ENCODE peak calls at places on chromosomes 5 and 9, in ten cellular contexts. T, Z, I, G, H, K, Y, V, A and D are unnamed samples.
A peak's percentile ranks its signal among the peaks of the same experiment; 100 is the strongest.

GRCh38 chr9:80061940-80062339 is 490.2 kb downstream of the TLE4 start:
- DNase-seq in T (peak; percentile 11), Z (no peak), I (no peak), G (no peak), H (no peak), K (peak; percentile 30), Y (no peak), V (peak; percentile 47), A (no peak), D (no peak)

GRCh38 chr9:91395553-91396470 is 27.8 kb downstream of the NFIL3 start:
- DNase-seq in T (no peak), Z (no peak), I (no peak), G (no peak), H (no peak), K (peak; percentile 93), Y (peak; percentile 74), V (peak; percentile 68), A (no peak), D (peak; percentile 85)

GRCh38 chr5:90337449-90338052 is 72.0 kb downstream of the CETN3 start:
- DNase-seq in T (no peak), Z (no peak), I (no peak), G (no peak), H (no peak), K (no peak), Y (no peak), V (no peak), A (no peak), D (no peak)

GRCh38 chr9:20295555-20295954 is 326.7 kb downstream of the MLLT3 start:
- DNase-seq in T (no peak), Z (no peak), I (no peak), G (no peak), H (no peak), K (no peak), Y (no peak), V (no peak), A (no peak), D (no peak)

GRCh38 chr9:97766092-97766491 is 69.0 kb upstream of the XPA start:
- DNase-seq in T (no peak), Z (no peak), I (no peak), G (no peak), H (no peak), K (peak; percentile 67), Y (no peak), V (peak; percentile 61), A (no peak), D (no peak)

GRCh38 chr5:138661342-138661975 is 86.3 kb upstream of the HSPA9 start:
- DNase-seq in T (no peak), Z (no peak), I (no peak), G (no peak), H (no peak), K (no peak), Y (peak; percentile 19), V (no peak), A (no peak), D (no peak)

GRCh38 chr5:125088522-125089105 is 342.2 kb upstream of the ZNF608 start:
- DNase-seq in T (no peak), Z (no peak), I (no peak), G (no peak), H (no peak), K (no peak), Y (no peak), V (no peak), A (no peak), D (no peak)

GRCh38 chr5:74530316-74530917 is 110.1 kb downstream of the ENC1 start:
- DNase-seq in T (no peak), Z (no peak), I (no peak), G (no peak), H (no peak), K (no peak), Y (no peak), V (no peak), A (no peak), D (no peak)

GRCh38 chr5:95668728-95669127 is 14.1 kb downstream of the SPATA9 start:
- DNase-seq in T (no peak), Z (no peak), I (no peak), G (no peak), H (no peak), K (no peak), Y (no peak), V (no peak), A (no peak), D (no peak)

GRCh38 chr9:69168709-69169217 is 5.3 kb upstream of the TJP2 start:
- DNase-seq in T (no peak), Z (peak; percentile 66), I (no peak), G (no peak), H (no peak), K (peak; percentile 98), Y (peak; percentile 78), V (peak; percentile 18), A (no peak), D (no peak)

GRCh38 chr5:120614512-120614911 is 150.4 kb downstream of the PRR16 start:
- DNase-seq in T (no peak), Z (no peak), I (no peak), G (no peak), H (no peak), K (peak; percentile 55), Y (no peak), V (peak; percentile 21), A (no peak), D (peak; percentile 72)

GRCh38 chr5:179263391-179264052 is 81.7 kb downstream of the ADAMTS2 start:
- DNase-seq in T (no peak), Z (no peak), I (no peak), G (no peak), H (no peak), K (no peak), Y (no peak), V (no peak), A (peak; percentile 17), D (no peak)

GRCh38 chr9:130891699-130892502 is 4.7 kb downstream of the QRFP start:
- DNase-seq in T (peak; percentile 41), Z (no peak), I (no peak), G (no peak), H (no peak), K (no peak), Y (no peak), V (no peak), A (no peak), D (no peak)

GRCh38 chr5:89047591-89047990 is 164.6 kb upstream of the MEF2C start:
- DNase-seq in T (no peak), Z (no peak), I (no peak), G (no peak), H (no peak), K (no peak), Y (no peak), V (no peak), A (no peak), D (no peak)

GRCh38 chr5:146622391-146622790 is 106.4 kb upstream of the GPR151 start:
- DNase-seq in T (no peak), Z (no peak), I (no peak), G (no peak), H (no peak), K (no peak), Y (no peak), V (no peak), A (no peak), D (no peak)

GRCh38 chr5:134127376-134127861 is 12.9 kb downstream of the TCF7 start:
- DNase-seq in T (no peak), Z (peak; percentile 29), I (no peak), G (no peak), H (peak; percentile 82), K (peak; percentile 47), Y (peak; percentile 82), V (no peak), A (peak; percentile 61), D (no peak)

GRCh38 chr5:135024956-135025729 is 8.9 kb downstream of the PITX1 start:
- DNase-seq in T (no peak), Z (no peak), I (no peak), G (no peak), H (peak; percentile 50), K (peak; percentile 97), Y (no peak), V (no peak), A (no peak), D (no peak)

GRCh38 chr5:39005566-39006232 is 68.5 kb downstream of the RICTOR start:
- DNase-seq in T (no peak), Z (no peak), I (no peak), G (no peak), H (no peak), K (peak; percentile 36), Y (peak; percentile 6), V (no peak), A (no peak), D (no peak)

GRCh38 chr9:122216798-122217418 is 11.8 kb downstream of the LHX6 start:
- DNase-seq in T (no peak), Z (no peak), I (no peak), G (no peak), H (no peak), K (no peak), Y (no peak), V (no peak), A (no peak), D (no peak)

GRCh38 chr5:139636207-139636792 is 11.8 kb upstream of the CXXC5 start:
- DNase-seq in T (no peak), Z (no peak), I (no peak), G (no peak), H (no peak), K (peak; percentile 62), Y (peak; percentile 98), V (no peak), A (no peak), D (no peak)

GRCh38 chr9:74755355-74755754 is 132.4 kb downstream of the TRPM6 start:
- DNase-seq in T (no peak), Z (no peak), I (no peak), G (no peak), H (no peak), K (no peak), Y (no peak), V (no peak), A (no peak), D (no peak)

GRCh38 chr9:10571699-10572098 is 41.1 kb downstream of the PTPRD start:
- DNase-seq in T (no peak), Z (no peak), I (no peak), G (no peak), H (no peak), K (no peak), Y (no peak), V (no peak), A (no peak), D (no peak)

GRCh38 chr9:3960661-3961144 is 339.2 kb downstream of the GLIS3 start:
- DNase-seq in T (no peak), Z (no peak), I (no peak), G (no peak), H (no peak), K (peak; percentile 68), Y (no peak), V (peak; percentile 32), A (no peak), D (no peak)

GRCh38 chr5:81855576-81855975 is 104.7 kb upstream of the SSBP2 start:
- DNase-seq in T (no peak), Z (no peak), I (no peak), G (no peak), H (no peak), K (peak; percentile 73), Y (no peak), V (no peak), A (no peak), D (no peak)